ENCODE peak calls at places on chromosomes 11 and 22, in nine cellular contexts. S, U, L, C, P, D, H, A and B are unnamed samples.

GRCh38 chr22:46068908-46069481 is 81.3 kb upstream of the PPARA start:
- DNase-seq in S (peak; percentile 49), A (peak; percentile 71), P (peak; percentile 63), U (no peak), C (no peak), L (peak; percentile 19), H (peak; percentile 53), D (no peak), B (no peak)

GRCh38 chr11:61959678-61960077 is 7.8 kb downstream of the FTH1 start:
- DNase-seq in A (peak; percentile 71), D (no peak), L (no peak), U (no peak), P (no peak), S (no peak), C (no peak), H (no peak), B (no peak)

GRCh38 chr11:19853901-19854300 is 141.3 kb downstream of the NAV2 start:
- DNase-seq in P (peak; percentile 33), H (no peak), L (no peak), D (no peak), U (no peak), A (no peak), S (peak; percentile 29), C (no peak), B (no peak)

GRCh38 chr11:128555606-128556005 is 31.8 kb downstream of the ETS1 start:
- DNase-seq in C (no peak), H (no peak), S (no peak), L (no peak), P (peak; percentile 28), A (no peak), D (no peak), U (peak; percentile 21), B (peak; percentile 5)

GRCh38 chr11:68372114-68372513 is 59.7 kb downstream of the LRP5 start:
- DNase-seq in C (no peak), L (no peak), S (no peak), A (no peak), U (no peak), D (no peak), P (no peak), H (no peak), B (no peak)

GRCh38 chr11:35418847-35419712 is at the start of gene SLC1A2:
- DNase-seq in U (peak; percentile 48), S (peak; percentile 19), H (peak; percentile 52), C (no peak), L (no peak), D (no peak), P (no peak), A (no peak), B (no peak)

GRCh38 chr11:108967571-108967970 is 302.7 kb downstream of the DDX10 start:
- DNase-seq in D (no peak), P (peak; percentile 27), L (no peak), A (no peak), C (peak; percentile 13), U (peak; percentile 60), S (no peak), H (no peak), B (no peak)

GRCh38 chr11:111707039-111707690 is 59.0 kb downstream of the PPP2R1B start:
- DNase-seq in L (peak; percentile 43), C (no peak), A (no peak), P (peak; percentile 97), D (no peak), U (no peak), S (peak; percentile 95), H (peak; percentile 60), B (peak; percentile 40)

GRCh38 chr22:46149998-46150549 is at the start of gene PPARA:
- DNase-seq in U (peak; percentile 93), P (peak; percentile 70), C (peak; percentile 51), L (peak; percentile 78), D (no peak), S (peak; percentile 60), A (peak; percentile 98), H (peak; percentile 96), B (peak; percentile 85)

GRCh38 chr11:2164081-2164480 is 3.1 kb upstream of the INS start:
- DNase-seq in P (no peak), A (no peak), S (no peak), C (no peak), L (no peak), H (no peak), D (no peak), U (no peak), B (no peak)

GRCh38 chr11:36006556-36006955 is 62.7 kb downstream of the LDLRAD3 start:
- DNase-seq in U (no peak), P (no peak), D (no peak), A (no peak), C (no peak), S (peak; percentile 35), H (no peak), L (no peak), B (no peak)

GRCh38 chr11:18669629-18670162 is 28.9 kb upstream of the TMEM86A start:
- DNase-seq in L (no peak), U (no peak), S (no peak), P (no peak), A (no peak), D (no peak), H (no peak), C (no peak), B (no peak)
- H3K27ac ChIP-seq in L (no peak overlapping the region), U (no peak overlapping the region), S (no peak overlapping the region), P (no peak overlapping the region), A (no peak overlapping the region), D (no peak overlapping the region), H (no peak overlapping the region), C (no peak overlapping the region), B (no peak overlapping the region)

GRCh38 chr11:25838918-25839611 is 492.9 kb upstream of the ANO3 start:
- DNase-seq in L (no peak), A (no peak), S (no peak), D (no peak), C (no peak), P (no peak), U (no peak), H (no peak), B (peak; percentile 2)
- TF ChIP-seq CTCF in L (no peak), A (no peak), S (no peak), D (no peak), C (no peak), P (no peak), U (no peak), H (no peak), B (no peak)

GRCh38 chr22:30275625-30276024 is 9.0 kb upstream of the OSM start:
- DNase-seq in A (no peak), P (no peak), S (no peak), D (no peak), L (no peak), C (no peak), U (no peak), H (no peak), B (no peak)
- H3K27ac ChIP-seq in A (no peak overlapping the region), P (no peak overlapping the region), S (no peak overlapping the region), D (no peak overlapping the region), L (no peak overlapping the region), C (no peak overlapping the region), U (no peak overlapping the region), H (no peak overlapping the region), B (peak overlapping the region; percentile 100)

DNA sequence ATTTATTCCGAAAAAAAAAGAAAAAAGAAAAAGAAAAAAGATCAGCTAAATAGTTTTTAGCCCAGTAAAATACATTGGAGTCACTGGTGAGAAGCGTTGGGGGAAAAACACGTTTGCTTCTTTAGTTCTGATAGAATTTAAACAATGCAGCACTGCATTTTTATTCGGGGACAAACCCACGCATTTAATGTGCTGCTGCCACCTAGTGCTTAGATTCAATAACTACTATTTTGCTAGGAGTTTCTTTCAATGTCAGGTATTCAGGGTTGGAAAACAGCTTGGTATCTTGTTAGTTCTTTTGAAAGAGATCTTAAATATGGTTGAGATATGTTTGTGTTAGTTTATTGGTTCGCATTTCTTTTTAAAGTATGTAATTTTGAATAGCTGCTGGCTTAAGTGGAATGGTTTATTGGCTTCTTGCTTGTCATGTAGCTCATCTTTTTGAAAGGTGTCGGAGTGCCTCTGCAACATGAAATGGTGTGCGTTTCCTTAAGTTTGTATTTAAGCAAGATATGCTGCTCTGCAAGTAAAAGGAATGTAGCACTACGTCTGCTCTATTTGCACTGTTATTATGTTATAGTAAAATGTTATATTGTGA is 41.9 kb downstream of the SVIP start:
- DNase-seq in S (peak; percentile 56), C (no peak), A (no peak), L (no peak), D (no peak), H (no peak), U (peak; percentile 71), P (peak; percentile 53), B (peak; percentile 34)
- TF ChIP-seq CTCF in S (peak; percentile 73), C (peak; percentile 48), A (peak; percentile 74), L (peak; percentile 44), D (peak; percentile 74), H (peak; percentile 72), U (peak; percentile 70), P (peak; percentile 75), B (peak; percentile 77)

GRCh38 chr22:21077884-21078508 is 32.2 kb downstream of the LRRC74B start:
- DNase-seq in D (no peak), S (no peak), L (no peak), U (no peak), C (no peak), P (no peak), H (no peak), A (no peak), B (no peak)
- H3K27ac ChIP-seq in D (no peak overlapping the region), S (no peak overlapping the region), L (no peak overlapping the region), U (no peak overlapping the region), C (no peak overlapping the region), P (no peak overlapping the region), H (no peak overlapping the region), A (no peak overlapping the region), B (no peak overlapping the region)

DNA sequence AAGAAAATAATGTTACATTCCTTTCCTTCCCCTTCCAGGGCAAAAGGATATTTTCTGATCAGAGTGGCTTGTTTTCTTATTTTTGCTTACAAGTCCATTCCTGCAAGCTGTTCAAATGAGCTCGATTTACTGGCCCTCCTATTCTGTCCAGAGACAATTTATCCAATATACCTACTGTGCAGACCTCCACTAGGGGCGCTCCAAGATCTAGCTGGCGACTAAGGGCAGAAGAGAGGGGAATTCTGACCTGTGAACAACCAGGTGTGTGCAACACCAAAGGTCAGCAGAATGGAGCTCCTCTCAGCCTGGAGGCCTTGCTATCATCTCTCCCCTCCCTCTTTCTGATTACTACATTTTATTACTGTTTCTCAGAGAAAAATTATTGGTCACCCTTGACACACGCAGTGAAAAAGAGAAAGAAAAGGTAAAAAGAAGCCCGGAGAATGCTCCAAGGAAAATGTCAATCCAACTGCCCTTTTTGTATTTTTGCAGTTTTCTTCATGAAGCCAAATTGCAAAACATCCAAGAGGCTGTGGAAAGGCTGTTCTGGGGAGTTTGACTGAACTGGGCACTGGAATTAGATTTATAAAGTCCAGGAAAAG is 3.2 kb downstream of the SEZ6L start:
- DNase-seq in A (no peak), U (peak; percentile 75), H (peak; percentile 58), C (no peak), S (peak; percentile 4), D (peak; percentile 13), L (no peak), P (peak; percentile 1), B (peak; percentile 22)
- TF ChIP-seq CTCF in A (peak; percentile 57), U (peak; percentile 53), H (peak; percentile 62), C (peak; percentile 29), S (peak; percentile 43), D (peak; percentile 83), L (peak; percentile 37), P (peak; percentile 31), B (peak; percentile 75)

GRCh38 chr11:28566643-28567042 is 458.5 kb downstream of the METTL15 start:
- DNase-seq in P (peak; percentile 96), S (peak; percentile 100), H (peak; percentile 77), L (no peak), U (peak; percentile 67), D (peak; percentile 36), C (peak; percentile 60), A (peak; percentile 67), B (peak; percentile 73)
- H3K27ac ChIP-seq in P (peak overlapping the region; percentile 76), S (peak overlapping the region; percentile 78), H (peak overlapping the region; percentile 50), L (no peak overlapping the region), U (no peak overlapping the region), D (no peak overlapping the region), C (peak overlapping the region; percentile 44), A (peak overlapping the region; percentile 59), B (no peak overlapping the region)